ENCODE peak calls at places on chromosomes 6 and 20, in ten cellular contexts. E is transverse colon, H is cardiac fibroblast, Y is heart right ventricle, B is brain microvascular endothelial cell, N is MM.1S, M is fibroblast of mammary gland, P is ovary, X is choroid plexus epithelial cell, A is BJ. Z is an unnamed sample.

GRCh38 chr6:130035211-130035610 is 16.8 kb downstream of the L3MBTL3 start:
- DNase-seq in Y (no peak), X (peak; percentile 30), H (no peak), P (no peak), N (no peak), B (no peak), E (no peak), M (no peak), A (no peak), Z (no peak)

GRCh38 chr6:36963451-36964290 is 9.1 kb downstream of the PI16 start:
- DNase-seq in N (no peak), Y (no peak), H (no peak), P (peak; percentile 31), B (no peak), E (peak; percentile 30), M (no peak), A (no peak), X (no peak), Z (no peak)

GRCh38 chr20:50625986-50626677 is 65.2 kb downstream of the RIPOR3 start:
- DNase-seq in Y (peak; percentile 72), A (no peak), H (peak; percentile 67), M (peak; percentile 66), X (peak; percentile 66), E (peak; percentile 26), N (no peak), B (peak; percentile 34), P (peak; percentile 84), Z (no peak)

GRCh38 chr6:10434235-10434634 is 19.4 kb upstream of the TFAP2A start:
- DNase-seq in E (no peak), M (no peak), P (no peak), Y (no peak), N (no peak), X (no peak), H (no peak), B (no peak), A (no peak), Z (no peak)

GRCh38 chr6:121817141-121817540 is 381.7 kb downstream of the GJA1 start:
- DNase-seq in A (no peak), P (no peak), H (peak; percentile 28), E (no peak), Y (no peak), N (no peak), B (no peak), M (no peak), X (peak; percentile 70), Z (no peak)

GRCh38 chr20:34557936-34558319 is 590 bp upstream of the MAP1LC3A start:
- DNase-seq in N (no peak), B (no peak), H (no peak), X (no peak), E (no peak), P (no peak), A (no peak), Y (no peak), M (no peak), Z (no peak)

GRCh38 chr20:19710336-19710721 is 47.7 kb upstream of the RIN2 start:
- DNase-seq in Y (no peak), P (no peak), X (peak; percentile 15), M (peak; percentile 10), B (no peak), H (peak; percentile 10), E (peak; percentile 67), A (no peak), N (no peak), Z (no peak)

GRCh38 chr6:81834141-81834621 is 81.7 kb upstream of the TENT5A start:
- DNase-seq in N (no peak), E (peak; percentile 35), B (peak; percentile 77), X (peak; percentile 61), A (peak; percentile 60), H (peak; percentile 86), M (peak; percentile 38), Y (peak; percentile 59), P (peak; percentile 58), Z (peak; percentile 47)

GRCh38 chr20:37956099-37956498 is 53.2 kb downstream of the VSTM2L start:
- DNase-seq in Y (no peak), N (no peak), E (no peak), X (no peak), H (no peak), A (no peak), P (no peak), M (no peak), B (no peak), Z (no peak)

GRCh38 chr6:159828074-159828473 is 28.0 kb downstream of the PNLDC1 start:
- DNase-seq in H (no peak), N (no peak), E (no peak), P (no peak), A (no peak), Y (no peak), B (no peak), X (peak; percentile 46), M (peak; percentile 22), Z (no peak)

GRCh38 chr6:144912474-144912873 is 627.3 kb downstream of the UTRN start:
- DNase-seq in Y (no peak), H (peak; percentile 66), B (peak; percentile 38), A (peak; percentile 67), E (no peak), N (no peak), X (peak; percentile 76), P (no peak), M (peak; percentile 91), Z (peak; percentile 71)
- TF ChIP-seq CTCF in Y (no peak), H (peak; percentile 12), B (no peak), A (peak; percentile 25), E (no peak), N (no peak), X (peak; percentile 25), P (no peak), M (peak; percentile 34), Z (no peak)

GRCh38 chr6:1611572-1612385 is 2.1 kb downstream of the FOXC1 start:
- DNase-seq in Y (peak; percentile 32), P (no peak), A (no peak), X (peak; percentile 58), E (no peak), N (no peak), M (no peak), H (peak; percentile 44), B (no peak), Z (no peak)

GRCh38 chr6:1610497-1611321 is 994 bp downstream of the FOXC1 start:
- DNase-seq in M (no peak), A (no peak), X (no peak), N (no peak), H (peak; percentile 66), P (peak; percentile 62), Y (peak; percentile 37), B (no peak), E (no peak), Z (no peak)

GRCh38 chr6:1609662-1610496 is at the start of gene FOXC1:
- DNase-seq in E (peak; percentile 79), P (peak; percentile 92), A (peak; percentile 80), H (peak; percentile 95), M (peak; percentile 89), X (peak; percentile 84), Y (peak; percentile 89), B (peak; percentile 85), N (peak; percentile 27), Z (peak; percentile 57)

GRCh38 chr6:1612386-1612893 is 2.7 kb downstream of the FOXC1 start:
- DNase-seq in X (no peak), P (no peak), A (no peak), M (no peak), B (no peak), N (no peak), E (no peak), Y (no peak), H (no peak), Z (no peak)

DNA sequence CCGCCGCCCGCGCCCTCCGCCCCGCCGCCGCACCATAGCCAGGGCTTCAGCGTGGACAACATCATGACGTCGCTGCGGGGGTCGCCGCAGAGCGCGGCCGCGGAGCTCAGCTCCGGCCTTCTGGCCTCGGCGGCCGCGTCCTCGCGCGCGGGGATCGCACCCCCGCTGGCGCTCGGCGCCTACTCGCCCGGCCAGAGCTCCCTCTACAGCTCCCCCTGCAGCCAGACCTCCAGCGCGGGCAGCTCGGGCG is 1.5 kb downstream of the FOXC1 start:
- DNase-seq in E (no peak), M (no peak), X (no peak), P (no peak), N (no peak), B (no peak), Y (peak; percentile 48), H (peak; percentile 43), A (no peak), Z (no peak)
- H3K4me3 ChIP-seq in E (peak overlapping the region; percentile 8), M (peak overlapping the region; percentile 58), X (peak overlapping the region; percentile 63), P (peak overlapping the region; percentile 57), N (no peak overlapping the region), B (peak overlapping the region; percentile 59), Y (peak overlapping the region; percentile 62), H (peak overlapping the region; percentile 66), A (peak overlapping the region; percentile 87), Z (peak overlapping the region; percentile 72)

GRCh38 chr20:20977786-20978185 is 128.4 kb downstream of the LINC00237 start:
- DNase-seq in M (no peak), A (no peak), Y (no peak), B (no peak), N (no peak), E (no peak), P (no peak), H (no peak), X (no peak), Z (no peak)
- TF ChIP-seq CTCF in M (no peak), A (no peak), Y (no peak), B (no peak), N (no peak), E (no peak), P (no peak), H (no peak), X (no peak), Z (no peak)

GRCh38 chr6:47479874-47480273 is 2.3 kb downstream of the CD2AP start:
- DNase-seq in B (no peak), E (no peak), P (no peak), A (no peak), H (no peak), M (no peak), N (no peak), X (no peak), Y (no peak), Z (no peak)
- H3K4me3 ChIP-seq in B (peak overlapping the region; percentile 89), E (peak overlapping the region; percentile 88), P (no peak overlapping the region), A (no peak overlapping the region), H (peak overlapping the region; percentile 91), M (no peak overlapping the region), N (peak overlapping the region; percentile 70), X (no peak overlapping the region), Y (peak overlapping the region; percentile 88), Z (peak overlapping the region; percentile 85)

GRCh38 chr6:125857846-125858245 is 67.1 kb downstream of the NCOA7 start:
- DNase-seq in P (no peak), H (no peak), M (no peak), X (no peak), B (no peak), Y (no peak), E (no peak), A (no peak), N (no peak), Z (no peak)

GRCh38 chr6:125855783-125856182 is 65.0 kb downstream of the NCOA7 start:
- DNase-seq in Y (no peak), X (no peak), P (no peak), N (no peak), E (no peak), M (no peak), B (no peak), A (no peak), H (no peak), Z (no peak)

GRCh38 chr6:125863023-125863422 is 72.3 kb downstream of the NCOA7 start:
- DNase-seq in B (no peak), X (no peak), Y (no peak), A (no peak), H (no peak), N (no peak), P (no peak), E (no peak), M (no peak), Z (no peak)

GRCh38 chr6:125858427-125859320 is 67.9 kb downstream of the NCOA7 start:
- DNase-seq in M (peak; percentile 74), E (peak; percentile 65), N (peak; percentile 39), B (peak; percentile 51), X (peak; percentile 83), H (peak; percentile 80), A (no peak), P (no peak), Y (no peak), Z (no peak)

GRCh38 chr6:125859691-125860210 is 69.0 kb downstream of the NCOA7 start:
- DNase-seq in X (peak; percentile 43), E (no peak), P (no peak), Y (no peak), B (no peak), N (no peak), H (peak; percentile 47), M (peak; percentile 58), A (no peak), Z (no peak)
- TF ChIP-seq CTCF in X (no peak), E (no peak), P (no peak), Y (no peak), B (no peak), N (no peak), H (no peak), M (no peak), A (no peak), Z (no peak)